ENCODE peak calls at places on chromosomes 13 and 19, in four cellular contexts. E, C, W and T are unnamed samples.

GRCh38 chr19:33207903-33208302 is 13.8 kb downstream of the LRP3 start:
- DNase-seq in E (no peak), C (no peak), W (no peak), T (no peak)

GRCh38 chr19:29308977-29309520 is 96.1 kb upstream of the UQCRFS1 start:
- DNase-seq in E (no peak), C (no peak), W (no peak), T (no peak)

GRCh38 chr13:113832204-113832603 is 31.7 kb downstream of the GAS6 start:
- DNase-seq in W (no peak), C (no peak), E (no peak), T (no peak)

GRCh38 chr19:2312819-2313501 is 5.0 kb upstream of the LINGO3 start:
- DNase-seq in E (no peak), C (no peak), W (no peak), T (no peak)

GRCh38 chr19:40811478-40812341 is 12.7 kb downstream of the EGLN2 start:
- DNase-seq in C (no peak), E (no peak), W (no peak), T (no peak)

GRCh38 chr19:46963093-46963734 is 56.4 kb upstream of the NPAS1 start:
- DNase-seq in C (peak; percentile 66), E (no peak), W (peak; percentile 96), T (no peak)

GRCh38 chr19:10769533-10770491 is 51.9 kb downstream of the DNM2 start:
- DNase-seq in E (no peak), W (peak; percentile 52), C (no peak), T (no peak)

GRCh38 chr19:55088021-55088451 is 12.4 kb downstream of the EPS8L1 start:
- DNase-seq in W (no peak), C (no peak), E (no peak), T (no peak)

GRCh38 chr19:14619404-14619803 is 36.5 kb downstream of the CLEC17A start:
- DNase-seq in W (no peak), C (no peak), E (no peak), T (no peak)

GRCh38 chr13:49404621-49405020 is 39.2 kb downstream of the CAB39L start:
- DNase-seq in C (no peak), W (no peak), E (no peak), T (no peak)

GRCh38 chr13:51646041-51646670 is 61.9 kb downstream of the WDFY2 start:
- DNase-seq in E (no peak), W (no peak), C (no peak), T (no peak)

DNA sequence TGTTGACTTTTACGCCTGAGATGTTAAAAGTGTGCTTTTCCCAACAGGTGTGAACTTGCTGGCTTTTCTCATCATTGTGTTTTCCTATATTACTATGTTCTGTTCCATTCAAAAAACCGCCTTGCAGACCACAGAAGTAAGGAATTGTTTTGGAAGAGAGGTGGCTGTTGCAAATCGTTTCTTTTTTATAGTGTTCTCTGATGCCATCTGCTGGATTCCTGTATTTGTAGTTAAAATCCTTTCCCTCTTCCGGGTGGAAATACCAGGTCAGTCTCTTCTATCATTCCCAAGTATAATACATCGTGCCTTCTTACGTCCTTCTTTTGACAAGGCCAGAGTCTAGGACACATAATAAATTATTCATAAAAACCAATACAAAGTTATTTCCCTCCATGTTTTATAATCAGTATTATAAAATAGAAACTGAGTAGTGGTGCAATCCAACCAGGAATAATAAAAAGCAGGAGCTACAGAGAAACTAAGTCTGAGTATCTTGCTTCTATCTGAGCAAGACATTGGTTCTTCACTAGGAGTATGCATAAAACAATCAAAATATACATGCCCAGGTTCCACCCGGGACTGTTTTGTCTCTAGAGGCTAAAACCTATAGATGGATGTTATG is 57.9 kb downstream of the RXFP2 start:
- DNase-seq in E (no peak), C (peak; percentile 2), W (peak; percentile 71), T (no peak)
- TF ChIP-seq CTCF in E (no peak), C (peak; percentile 57), W (peak; percentile 50), T (no peak)

GRCh38 chr19:20079487-20079886 is 1.7 kb downstream of the ZNF90 start:
- DNase-seq in E (no peak), C (no peak), W (no peak), T (no peak)
- H3K4me3 ChIP-seq in E (no peak overlapping the region), C (peak overlapping the region; percentile 68), W (no peak overlapping the region), T (no peak overlapping the region)

GRCh38 chr19:37725181-37725580 is 5.6 kb upstream of the ZNF607 start:
- DNase-seq in W (no peak), E (no peak), C (no peak), T (no peak)

GRCh38 chr19:37718357-37718756 is 1.2 kb downstream of the ZNF607 start:
- DNase-seq in W (no peak), C (no peak), E (no peak), T (no peak)

GRCh38 chr19:37716140-37716539 is 3.4 kb downstream of the ZNF607 start:
- DNase-seq in E (no peak), C (no peak), W (no peak), T (no peak)

GRCh38 chr19:37719111-37719926 is at the start of gene ZNF607:
- DNase-seq in E (peak; percentile 15), W (peak; percentile 93), C (peak; percentile 75), T (peak; percentile 93)

GRCh38 chr19:37719927-37720265 is 335 bp upstream of the ZNF607 start:
- DNase-seq in E (no peak), W (no peak), C (no peak), T (no peak)
- TF ChIP-seq CTCF in E (no peak), W (no peak), C (no peak), T (no peak)

GRCh38 chr19:6273701-6274601 is 5.8 kb downstream of the MLLT1 start:
- DNase-seq in E (no peak), W (peak; percentile 93), C (no peak), T (no peak)
- H3K4me3 ChIP-seq in E (peak overlapping the region; percentile 24), W (peak overlapping the region; percentile 32), C (peak overlapping the region; percentile 46), T (no peak overlapping the region)

DNA sequence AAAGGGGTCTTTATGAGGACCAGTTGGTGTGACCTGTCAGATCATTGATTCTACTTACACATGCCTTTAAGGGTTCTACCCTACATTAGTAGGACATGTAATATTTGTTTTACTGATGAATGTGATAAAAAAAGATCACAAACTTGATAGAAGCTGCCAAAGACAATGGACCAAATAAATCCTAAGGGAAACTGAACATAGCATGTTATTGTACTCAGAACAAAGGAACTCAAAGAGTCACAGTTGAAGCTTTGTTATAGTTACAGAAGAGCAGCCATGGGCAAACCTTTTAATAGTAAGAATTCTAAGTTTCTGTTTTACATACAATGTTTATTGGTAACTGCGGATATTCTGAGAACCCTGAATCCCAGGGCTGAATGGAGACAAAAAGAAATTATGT is 780.1 kb downstream of the SLITRK6 start:
- DNase-seq in E (no peak), W (no peak), C (no peak), T (no peak)
- TF ChIP-seq CTCF in E (no peak), W (no peak), C (no peak), T (no peak)

GRCh38 chr13:30032263-30032662 is 181.8 kb upstream of the UBL3 start:
- DNase-seq in C (no peak), W (no peak), E (no peak), T (no peak)

GRCh38 chr13:30037306-30037705 is 186.9 kb upstream of the UBL3 start:
- DNase-seq in C (no peak), E (no peak), W (no peak), T (no peak)

GRCh38 chr13:30031488-30031887 is 181.1 kb upstream of the UBL3 start:
- DNase-seq in E (no peak), C (no peak), W (no peak), T (no peak)

GRCh38 chr13:30033681-30034447 is 183.4 kb upstream of the UBL3 start:
- DNase-seq in E (no peak), C (peak; percentile 82), W (peak; percentile 33), T (no peak)

GRCh38 chr13:30034448-30034795 is 184.0 kb upstream of the UBL3 start:
- DNase-seq in C (no peak), W (peak; percentile 31), E (no peak), T (no peak)
- H3K4me3 ChIP-seq in C (no peak overlapping the region), W (no peak overlapping the region), E (no peak overlapping the region), T (no peak overlapping the region)

GRCh38 chr19:31357315-31357673 is 8.1 kb upstream of the TSHZ3 start:
- DNase-seq in W (no peak), C (no peak), E (no peak), T (no peak)
- TF ChIP-seq CTCF in W (no peak), C (no peak), E (no peak), T (no peak)

DNA sequence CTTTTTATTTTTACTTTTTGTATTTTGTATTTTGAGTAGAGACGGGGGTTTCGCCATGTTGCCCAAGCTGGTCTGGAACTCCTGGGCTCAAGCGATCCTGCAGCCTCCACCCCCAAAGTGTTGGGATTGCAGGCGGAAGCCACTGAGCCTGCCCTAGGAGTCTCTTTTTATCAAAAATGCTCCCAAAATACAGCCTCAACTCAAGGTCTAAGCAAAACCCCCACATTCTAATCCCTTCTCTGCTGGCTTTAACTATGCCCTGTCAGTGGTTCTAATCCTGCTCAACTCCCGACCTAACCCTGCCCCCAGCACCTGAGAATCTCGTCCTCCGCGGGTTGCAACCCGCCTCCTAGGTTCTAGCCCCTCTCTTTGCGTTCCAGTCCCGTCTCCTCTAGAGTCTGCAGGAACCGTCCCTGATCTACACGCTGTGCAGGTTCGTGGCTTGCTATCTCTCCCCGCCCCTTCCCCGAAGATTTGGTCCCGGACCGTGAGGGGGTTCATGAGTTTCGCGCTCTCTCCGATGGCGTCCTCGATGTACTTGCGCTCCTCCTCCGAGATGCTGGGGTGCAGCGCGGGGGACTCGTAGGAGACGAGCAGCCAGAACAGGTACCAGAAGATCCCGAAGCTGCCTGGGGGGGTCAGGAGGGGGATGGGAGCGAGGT is 8.0 kb downstream of the SLC17A7 start:
- DNase-seq in C (no peak), E (no peak), W (no peak), T (no peak)
- H3K4me3 ChIP-seq in C (no peak overlapping the region), E (no peak overlapping the region), W (no peak overlapping the region), T (no peak overlapping the region)

GRCh38 chr13:62333466-62333865 is 917.8 kb upstream of the PCDH20 start:
- DNase-seq in W (no peak), E (no peak), C (no peak), T (no peak)

GRCh38 chr13:62337109-62337880 is 921.6 kb upstream of the PCDH20 start:
- DNase-seq in E (no peak), C (no peak), W (no peak), T (no peak)

GRCh38 chr13:62331384-62331783 is 915.7 kb upstream of the PCDH20 start:
- DNase-seq in E (no peak), W (no peak), C (no peak), T (no peak)

GRCh38 chr13:62336507-62336906 is 920.9 kb upstream of the PCDH20 start:
- DNase-seq in E (no peak), W (no peak), C (no peak), T (no peak)
- TF ChIP-seq CTCF in E (no peak), W (no peak), C (no peak), T (no peak)

GRCh38 chr13:37615271-37615670 is 16.7 kb upstream of the POSTN start:
- DNase-seq in W (no peak), E (no peak), C (no peak), T (no peak)
- H3K4me3 ChIP-seq in W (no peak overlapping the region), E (no peak overlapping the region), C (no peak overlapping the region), T (no peak overlapping the region)